ENCODE peak calls at places on chromosomes 2 and 18, in eight cellular contexts. I is ascending aorta, B is T-cell, H is NCI-H748 treated with DMSO at 0.1 percent for 48 hours, C is body of pancreas, W is ACHN, Z is ecto neural progenitor cell, M is activated T-cell treated with anti-CD3 and anti-CD28 coated beads for 24 hours. R is an unnamed sample.

GRCh38 chr2:129354662-129355061 is 624.8 kb upstream of the RAB6C start:
- DNase-seq in H (no peak), C (no peak), M (no peak), W (no peak), B (no peak), I (no peak), Z (no peak), R (no peak)

GRCh38 chr2:157760949-157761348 is 115.2 kb downstream of the ACVR1 start:
- DNase-seq in H (no peak), M (no peak), B (no peak), Z (no peak), W (no peak), C (no peak), I (no peak), R (no peak)

GRCh38 chr2:85549095-85549494 is 10.1 kb downstream of the MAT2A start:
- DNase-seq in M (no peak), I (no peak), Z (no peak), W (no peak), H (no peak), C (no peak), B (no peak), R (no peak)

GRCh38 chr2:62672601-62673000 is 32.9 kb upstream of the EHBP1 start:
- DNase-seq in H (no peak), B (no peak), I (no peak), Z (peak), C (peak), W (peak), M (no peak), R (no peak)

GRCh38 chr2:113217455-113218282 is 43.9 kb downstream of the PSD4 start:
- DNase-seq in M (no peak), H (no peak), W (no peak), I (no peak), Z (no peak), C (peak), B (no peak), R (no peak)

GRCh38 chr2:170162261-170162612 is 15.7 kb upstream of the MYO3B start:
- DNase-seq in M (no peak), C (no peak), I (no peak), W (no peak), B (no peak), H (no peak), Z (no peak), R (no peak)

GRCh38 chr2:23662941-23663729 is 263.8 kb downstream of the ATAD2B start:
- DNase-seq in M (no peak), H (no peak), I (peak), B (no peak), C (no peak), W (no peak), Z (no peak), R (no peak)

GRCh38 chr2:123953848-123954247 is 71.2 kb upstream of the CNTNAP5 start:
- DNase-seq in W (peak), M (no peak), C (no peak), I (no peak), H (peak), Z (no peak), B (no peak), R (no peak)

GRCh38 chr18:37944871-37945270 is 379.3 kb upstream of the CELF4 start:
- DNase-seq in C (no peak), I (no peak), H (no peak), W (no peak), M (no peak), Z (no peak), B (no peak), R (no peak)

GRCh38 chr2:238905224-238905623 is 57.3 kb downstream of the TWIST2 start:
- DNase-seq in Z (no peak), I (no peak), B (no peak), C (no peak), M (no peak), H (no peak), W (no peak), R (no peak)

GRCh38 chr2:218036371-218036770 is 32.7 kb upstream of the RUFY4 start:
- DNase-seq in Z (peak), H (no peak), C (no peak), M (no peak), W (no peak), B (no peak), I (no peak), R (no peak)

GRCh38 chr2:238265605-238266004 is 22.8 kb downstream of the PER2 start:
- DNase-seq in H (no peak), Z (no peak), I (no peak), M (no peak), W (no peak), B (no peak), C (no peak), R (no peak)

GRCh38 chr2:72561621-72562318 is 264.1 kb downstream of the EXOC6B start:
- DNase-seq in C (no peak), B (no peak), I (no peak), M (no peak), W (peak), H (no peak), Z (no peak), R (no peak)

GRCh38 chr2:174614261-174614660 is 16.7 kb upstream of the WIPF1 start:
- DNase-seq in C (no peak), M (no peak), H (no peak), W (no peak), B (no peak), Z (no peak), I (no peak), R (peak)

R was measured in GM04504.